ENCODE peak calls at places on chromosome 7, in six cellular contexts. C, B, O, I, F and U are unnamed samples.

GRCh38 chr7:122695816-122696215 is 3.1 kb downstream of the RNF133 start:
- DNase-seq in C (no peak), B (no peak), O (no peak), I (no peak), F (no peak), U (no peak)

GRCh38 chr7:158827411-158828342 is 1.6 kb downstream of the ESYT2 start:
- DNase-seq in C (peak; percentile 66), B (no peak), O (no peak), I (peak; percentile 35), F (peak; percentile 36), U (no peak)

GRCh38 chr7:43569424-43569823 is 13.5 kb upstream of the STK17A start:
- DNase-seq in C (peak; percentile 70), B (no peak), O (no peak), I (no peak), F (no peak), U (no peak)

GRCh38 chr7:47401571-47402570 is 180.0 kb downstream of the TNS3 start:
- DNase-seq in C (no peak), B (no peak), O (no peak), I (no peak), F (no peak), U (peak; percentile 57)

GRCh38 chr7:111042842-111043241 is 48.1 kb upstream of the LRRN3 start:
- DNase-seq in C (no peak), B (no peak), O (no peak), I (no peak), F (no peak), U (no peak)

GRCh38 chr7:28631995-28632394 is 219.7 kb downstream of the CREB5 start:
- DNase-seq in C (no peak), B (no peak), O (no peak), I (no peak), F (no peak), U (no peak)

GRCh38 chr7:85156661-85157213 is 30.1 kb downstream of the SEMA3D start:
- DNase-seq in C (no peak), B (no peak), O (no peak), I (no peak), F (no peak), U (no peak)

GRCh38 chr7:36308031-36308430 is 81.6 kb upstream of the ANLN start:
- DNase-seq in C (no peak), B (no peak), O (no peak), I (no peak), F (no peak), U (no peak)

GRCh38 chr7:156640949-156641485 is 443 bp downstream of the RNF32 start:
- DNase-seq in C (no peak), B (no peak), O (peak; percentile 3), I (peak; percentile 73), F (peak; percentile 64), U (no peak)

GRCh38 chr7:149854611-149855367 is 16.6 kb downstream of the ZNF862 start:
- DNase-seq in C (no peak), B (no peak), O (peak; percentile 36), I (no peak), F (peak; percentile 84), U (no peak)

GRCh38 chr7:7662527-7662926 is 22.0 kb downstream of the UMAD1 start:
- DNase-seq in C (no peak), B (no peak), O (no peak), I (no peak), F (no peak), U (no peak)

GRCh38 chr7:157505646-157506045 is 168.8 kb downstream of the DNAJB6 start:
- DNase-seq in C (no peak), B (no peak), O (no peak), I (no peak), F (no peak), U (no peak)

GRCh38 chr7:28298870-28299484 is 113.3 kb upstream of the CREB5 start:
- DNase-seq in C (no peak), B (no peak), O (peak; percentile 48), I (no peak), F (peak; percentile 77), U (no peak)

GRCh38 chr7:29871787-29872398 is 65.6 kb downstream of the WIPF3 start:
- DNase-seq in C (no peak), B (no peak), O (no peak), I (no peak), F (no peak), U (no peak)

GRCh38 chr7:49927581-49927980 is 154.1 kb downstream of the VWC2 start:
- DNase-seq in C (no peak), B (no peak), O (no peak), I (no peak), F (no peak), U (no peak)

GRCh38 chr7:7830122-7830878 is 111.9 kb upstream of the RPA3 start:
- DNase-seq in C (no peak), B (no peak), O (no peak), I (no peak), F (peak; percentile 23), U (no peak)

GRCh38 chr7:651032-651728 is 75.3 kb upstream of the DNAAF5 start:
- DNase-seq in C (no peak), B (no peak), O (no peak), I (no peak), F (no peak), U (no peak)

GRCh38 chr7:122518488-122518887 is 180.4 kb downstream of the RNF133 start:
- DNase-seq in C (no peak), B (no peak), O (no peak), I (no peak), F (no peak), U (no peak)

GRCh38 chr7:18499407-18500197 is 4.1 kb downstream of the HDAC9 start:
- DNase-seq in C (no peak), B (no peak), O (no peak), I (no peak), F (peak; percentile 6), U (no peak)

GRCh38 chr7:134651991-134652390 is 5.3 kb downstream of the BPGM start:
- DNase-seq in C (no peak), B (no peak), O (no peak), I (no peak), F (no peak), U (no peak)

GRCh38 chr7:88020953-88021650 is 87.1 kb downstream of the ADAM22 start:
- DNase-seq in C (no peak), B (no peak), O (peak; percentile 13), I (no peak), F (no peak), U (no peak)

GRCh38 chr7:140330128-140330527 is 68.2 kb downstream of the SLC37A3 start:
- DNase-seq in C (no peak), B (no peak), O (no peak), I (no peak), F (no peak), U (peak; percentile 79)

GRCh38 chr7:12403287-12404181 is at the start of gene VWDE:
- DNase-seq in C (no peak), B (no peak), O (peak; percentile 80), I (peak; percentile 68), F (peak; percentile 55), U (no peak)

GRCh38 chr7:40972426-40972825 is 730.5 kb downstream of the INHBA start:
- DNase-seq in C (no peak), B (no peak), O (no peak), I (no peak), F (no peak), U (no peak)

GRCh38 chr7:135427166-135427565 is 82.7 kb downstream of the CNOT4 start:
- DNase-seq in C (no peak), B (no peak), O (no peak), I (no peak), F (no peak), U (no peak)

GRCh38 chr7:127064-127598 is 65.2 kb upstream of the FAM20C start:
- DNase-seq in C (no peak), B (no peak), O (no peak), I (no peak), F (peak; percentile 3), U (no peak)

GRCh38 chr7:93717217-93717900 is 142.8 kb upstream of the CALCR start:
- DNase-seq in C (no peak), B (no peak), O (no peak), I (no peak), F (no peak), U (no peak)

GRCh38 chr7:55437375-55437774 is 72.2 kb downstream of the LANCL2 start:
- DNase-seq in C (no peak), B (no peak), O (no peak), I (no peak), F (no peak), U (no peak)

GRCh38 chr7:144519900-144520299 is 116.4 kb upstream of the NOBOX start:
- DNase-seq in C (no peak), B (no peak), O (no peak), I (no peak), F (no peak), U (no peak)

GRCh38 chr7:135923700-135924261 is 53.4 kb downstream of the MTPN start:
- DNase-seq in C (peak; percentile 60), B (no peak), O (peak; percentile 81), I (no peak), F (no peak), U (no peak)

DNA sequence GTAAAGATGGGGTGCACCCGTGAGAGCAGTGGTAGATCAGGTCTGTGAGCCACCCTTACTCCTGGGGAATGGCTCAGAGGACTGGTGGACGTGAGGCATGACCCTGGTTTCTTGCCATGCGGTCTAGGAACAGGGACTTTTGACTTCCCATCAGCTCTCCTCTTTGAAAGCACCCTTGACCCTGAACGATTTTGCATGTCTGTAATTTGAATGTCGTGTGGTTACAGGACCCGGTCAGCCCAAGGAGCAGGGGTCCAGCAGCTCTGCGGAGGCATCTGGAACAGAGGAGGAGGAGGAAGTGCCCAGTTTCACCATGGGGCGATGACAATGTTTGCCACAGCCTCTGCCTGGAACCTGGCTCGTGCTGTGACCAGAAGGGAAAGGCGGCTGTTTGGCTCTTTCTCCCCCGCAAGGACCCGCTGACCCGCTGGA is 8.6 kb upstream of the ORAI2 start:
- DNase-seq in C (no peak), B (no peak), O (no peak), I (peak; percentile 38), F (no peak), U (no peak)
- H3K4me1 ChIP-seq in C (no peaks in the 10 kb centered on the region), B (no peaks in the 10 kb centered on the region), O (peaks cover 26% of the 10 kb centered on the region), I (peaks cover 59% of the 10 kb centered on the region), F (no peaks in the 10 kb centered on the region), U (no peaks in the 10 kb centered on the region)

GRCh38 chr7:100210803-100211202 is 8.9 kb upstream of the PVRIG start:
- DNase-seq in C (no peak), B (no peak), O (no peak), I (no peak), F (no peak), U (no peak)
- H3K27ac ChIP-seq in C (no peak overlapping the region), B (no peak overlapping the region), O (no peak overlapping the region), I (no peak overlapping the region), F (no peak overlapping the region), U (no peak overlapping the region)

GRCh38 chr7:16365952-16366351 is 55.4 kb downstream of the CRPPA start:
- DNase-seq in C (no peak), B (no peak), O (no peak), I (no peak), F (no peak), U (no peak)
- TF ChIP-seq CTCF in C (no peak), B (no peak), O (no peak), I (no peak), F (no peak), U (no peak)

DNA sequence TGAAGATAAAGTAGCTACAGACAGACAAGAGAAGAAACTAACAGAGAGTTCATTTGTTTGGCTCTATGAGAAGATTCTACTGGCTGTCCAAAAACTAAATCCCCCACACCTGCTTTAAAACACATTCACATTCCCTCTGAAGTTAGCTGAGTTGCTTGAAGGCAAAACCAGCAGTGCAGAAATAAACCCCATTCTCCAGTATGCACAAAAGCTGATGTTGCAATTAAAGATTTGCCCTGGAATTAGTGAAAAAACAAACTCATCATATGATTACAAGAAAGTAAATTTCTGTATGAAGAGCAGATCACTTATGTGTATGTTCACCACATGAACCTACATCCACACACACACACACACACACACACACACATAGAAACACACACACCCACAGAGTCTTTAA is 9.3 kb upstream of the CAV1 start:
- DNase-seq in C (no peak), B (no peak), O (no peak), I (no peak), F (no peak), U (no peak)
- H3K4me1 ChIP-seq in C (peaks cover 48% of the 10 kb centered on the region), B (peaks cover 16% of the 10 kb centered on the region), O (peaks cover 89% of the 10 kb centered on the region), I (peaks cover 26% of the 10 kb centered on the region), F (no peaks in the 10 kb centered on the region), U (peaks cover 6% of the 10 kb centered on the region)